ENCODE peak calls at places on chromosomes 7 and 10, in ten cellular contexts. P is pancreas; V is mucosa of descending colon; D is cardiac muscle cell; W is Panc1; A is CD8-positive, alpha-beta T cell; Q is heart right ventricle; Z is PC-3; H is spleen; B is esophagus squamous epithelium. O is an unnamed sample.

GRCh38 chr10:79244841-79245504 is 102.3 kb upstream of the PPIF start:
- DNase-seq in A (no peak), Z (no peak), P (no peak), D (no peak), V (peak; percentile 39), Q (peak; percentile 10), H (peak; percentile 90), B (no peak), W (no peak), O (no peak)

GRCh38 chr7:146492017-146492416 is 375.4 kb downstream of the CNTNAP2 start:
- DNase-seq in A (no peak), Z (peak; percentile 9), V (no peak), B (no peak), D (no peak), H (no peak), P (no peak), Q (no peak), W (no peak), O (no peak)

GRCh38 chr7:101411477-101411954 is 48.8 kb downstream of the COL26A1 start:
- DNase-seq in B (no peak), H (no peak), P (no peak), A (no peak), V (no peak), W (no peak), Z (no peak), D (no peak), Q (no peak), O (no peak)

GRCh38 chr10:132383751-132384181 is 13.2 kb upstream of the PWWP2B start:
- DNase-seq in V (peak; percentile 19), H (peak; percentile 67), Q (no peak), A (peak; percentile 6), W (no peak), P (peak; percentile 46), Z (no peak), D (no peak), B (no peak), O (no peak)

GRCh38 chr10:58081353-58081752 is 186.3 kb downstream of the IPMK start:
- DNase-seq in V (no peak), Z (no peak), W (no peak), P (no peak), A (no peak), B (no peak), D (no peak), Q (no peak), H (no peak), O (no peak)

GRCh38 chr7:2015251-2015871 is 217.4 kb downstream of the MAD1L1 start:
- DNase-seq in P (peak; percentile 56), Q (peak; percentile 12), W (no peak), A (peak; percentile 13), B (no peak), H (peak; percentile 69), V (peak; percentile 11), Z (no peak), D (no peak), O (peak; percentile 37)

GRCh38 chr10:46229144-46229563 is 57.6 kb upstream of the ANTXRL start:
- DNase-seq in Q (no peak), A (peak; percentile 16), W (peak; percentile 7), B (no peak), H (peak; percentile 39), V (peak; percentile 22), D (peak; percentile 61), P (no peak), Z (no peak), O (no peak)

GRCh38 chr7:129574487-129574886 is 37.0 kb upstream of the NRF1 start:
- DNase-seq in H (no peak), B (no peak), V (no peak), W (no peak), Q (no peak), Z (peak; percentile 66), P (no peak), D (no peak), A (no peak), O (no peak)

GRCh38 chr7:4841007-4841784 is 20.6 kb downstream of the PAPOLB start:
- DNase-seq in B (no peak), Z (no peak), W (no peak), A (no peak), V (no peak), H (peak; percentile 52), P (no peak), D (no peak), Q (no peak), O (no peak)

GRCh38 chr10:23457632-23458417 is 18.9 kb downstream of the OTUD1 start:
- DNase-seq in H (no peak), B (no peak), D (no peak), V (no peak), W (no peak), A (no peak), Q (no peak), Z (no peak), P (no peak), O (no peak)

GRCh38 chr10:114822771-114823463 is 1.3 kb downstream of the FHIP2A start:
- DNase-seq in Z (peak; percentile 80), V (no peak), P (no peak), B (no peak), W (no peak), A (no peak), D (no peak), H (no peak), Q (no peak), O (no peak)

GRCh38 chr10:59361659-59362183 is 628 bp downstream of the FAM13C start:
- DNase-seq in H (no peak), D (no peak), V (no peak), Z (peak; percentile 29), P (no peak), A (no peak), B (no peak), Q (no peak), W (no peak), O (no peak)

GRCh38 chr7:158264881-158265742 is 322.5 kb downstream of the PTPRN2 start:
- DNase-seq in D (no peak), Z (no peak), B (no peak), P (peak; percentile 55), Q (no peak), W (no peak), V (no peak), H (peak; percentile 70), A (no peak), O (peak; percentile 44)

GRCh38 chr10:112832361-112832878 is 117.6 kb upstream of the TCF7L2 start:
- DNase-seq in W (no peak), Q (no peak), V (no peak), Z (peak; percentile 53), A (no peak), D (no peak), H (no peak), B (no peak), P (no peak), O (no peak)

GRCh38 chr10:110414563-110415309 is 83.0 kb upstream of the DUSP5 start:
- DNase-seq in H (peak; percentile 91), P (no peak), B (peak; percentile 66), Z (peak; percentile 96), Q (no peak), W (no peak), D (no peak), V (peak; percentile 60), A (peak; percentile 94), O (no peak)

GRCh38 chr7:155951554-155952158 is 139.4 kb upstream of the SHH start:
- DNase-seq in V (no peak), W (peak; percentile 99), H (no peak), B (no peak), Q (no peak), P (no peak), D (no peak), Z (peak; percentile 96), A (no peak), O (peak; percentile 85)

GRCh38 chr7:129493555-129493954 is 8.8 kb upstream of the SMKR1 start:
- DNase-seq in D (no peak), Z (peak; percentile 25), Q (no peak), B (no peak), H (no peak), V (no peak), W (no peak), A (no peak), P (no peak), O (no peak)

GRCh38 chr10:63107943-63108437 is 25.1 kb upstream of the NRBF2 start:
- DNase-seq in W (no peak), A (no peak), V (no peak), Q (no peak), Z (no peak), D (no peak), H (no peak), B (no peak), P (no peak), O (no peak)

GRCh38 chr10:33681580-33681979 is 347.1 kb upstream of the NRP1 start:
- DNase-seq in P (no peak), B (no peak), Q (no peak), V (no peak), A (no peak), H (no peak), Z (no peak), W (no peak), D (no peak), O (no peak)

GRCh38 chr10:29151011-29151410 is 137.9 kb upstream of the LYZL1 start:
- DNase-seq in W (no peak), D (no peak), Z (no peak), B (no peak), V (no peak), P (no peak), A (no peak), H (no peak), Q (no peak), O (no peak)
- TF ChIP-seq CTCF in W (no peak), D (no peak), Z (no peak), B (no peak), V (no peak), P (no peak), A (no peak), H (no peak), Q (no peak), O (no peak)

DNA sequence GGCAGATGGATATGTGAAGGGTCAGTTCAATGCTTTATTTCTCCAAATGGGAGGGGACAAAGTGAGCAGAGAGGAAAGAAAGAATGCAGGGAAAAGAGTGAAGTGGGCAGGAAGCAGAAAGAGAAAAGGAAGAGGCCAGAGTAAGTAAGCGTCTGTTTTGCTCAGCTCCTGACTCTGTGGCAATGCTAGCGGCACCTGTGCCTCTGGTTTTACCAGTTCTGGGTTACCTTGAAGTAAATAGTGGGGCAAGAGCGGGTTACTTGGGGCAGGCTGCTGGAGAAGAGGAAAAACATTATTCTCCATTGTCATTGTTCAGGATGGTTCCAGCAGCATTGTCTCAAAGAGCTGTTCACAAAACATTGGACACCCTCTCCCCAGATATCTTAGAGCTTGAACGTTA is 1.9 kb downstream of the TAS2R40 start:
- DNase-seq in Q (no peak), P (no peak), D (no peak), V (no peak), A (no peak), W (no peak), H (no peak), B (no peak), Z (peak; percentile 41), O (no peak)
- H3K4me3 ChIP-seq in Q (no peak overlapping the region), P (no peak overlapping the region), D (no peak overlapping the region), V (no peak overlapping the region), A (no peak overlapping the region), W (no peak overlapping the region), H (no peak overlapping the region), B (no peak overlapping the region), Z (no peak overlapping the region), O (no peak overlapping the region)

GRCh38 chr10:123554656-123555055 is 111.5 kb upstream of the GPR26 start:
- DNase-seq in A (no peak), B (no peak), P (no peak), V (no peak), W (no peak), H (no peak), Q (no peak), Z (no peak), D (no peak), O (no peak)
- H3K9me3 ChIP-seq in A (no peaks in the 10 kb centered on the region), B (no peaks in the 10 kb centered on the region), P (no peaks in the 10 kb centered on the region), V (no peaks in the 10 kb centered on the region), W (no peaks in the 10 kb centered on the region), H (no peaks in the 10 kb centered on the region), Q (no peaks in the 10 kb centered on the region), Z (no peaks in the 10 kb centered on the region), D (no peaks in the 10 kb centered on the region), O (no peaks in the 10 kb centered on the region)

GRCh38 chr10:123687758-123688157 is 21.6 kb downstream of the GPR26 start:
- DNase-seq in V (no peak), Q (no peak), D (peak; percentile 25), A (no peak), H (no peak), Z (no peak), W (no peak), B (no peak), P (no peak), O (no peak)
- TF ChIP-seq CTCF in V (no peak), Q (no peak), D (no peak), A (no peak), H (no peak), Z (no peak), W (no peak), B (no peak), P (no peak), O (no peak)

O was measured in right lobe of liver.